ENCODE peak calls at places on chromosome 12, in seven cellular contexts. One of them, this sample, is unnamed.

GRCh38 chr12:112916270-112916669 is 9.5 kb downstream of the OAS1 start:
- DNase-seq in Panc1: no peak
- DNase-seq in epithelial cell of esophagus: peak
- DNase-seq in A549: no peak
- DNase-seq in body of pancreas: peak
- DNase-seq in endothelial cell: no peak
- DNase-seq in activated B cell treated with CpG ODN at 0.5 μM for 24 hours: no peak
- DNase-seq in this sample: no peak

GRCh38 chr12:107404981-107405380 is 280.6 kb upstream of the PWP1 start:
- DNase-seq in Panc1: no peak
- DNase-seq in epithelial cell of esophagus: peak
- DNase-seq in A549: peak
- DNase-seq in body of pancreas: peak
- DNase-seq in endothelial cell: peak
- DNase-seq in activated B cell treated with CpG ODN at 0.5 μM for 24 hours: no peak
- DNase-seq in this sample: no peak

GRCh38 chr12:44389038-44389437 is 487.1 kb downstream of the NELL2 start:
- DNase-seq in Panc1: no peak
- DNase-seq in epithelial cell of esophagus: no peak
- DNase-seq in A549: no peak
- DNase-seq in body of pancreas: no peak
- DNase-seq in endothelial cell: no peak
- DNase-seq in activated B cell treated with CpG ODN at 0.5 μM for 24 hours: no peak
- DNase-seq in this sample: no peak

GRCh38 chr12:43847427-43847826 is 11.5 kb downstream of the TMEM117 start:
- DNase-seq in Panc1: no peak
- DNase-seq in epithelial cell of esophagus: peak
- DNase-seq in A549: no peak
- DNase-seq in body of pancreas: no peak
- DNase-seq in endothelial cell: no peak
- DNase-seq in activated B cell treated with CpG ODN at 0.5 μM for 24 hours: no peak
- DNase-seq in this sample: no peak

GRCh38 chr12:111758120-111758561 is 8.6 kb upstream of the ALDH2 start:
- DNase-seq in Panc1: no peak
- DNase-seq in epithelial cell of esophagus: peak
- DNase-seq in A549: no peak
- DNase-seq in body of pancreas: peak
- DNase-seq in endothelial cell: no peak
- DNase-seq in activated B cell treated with CpG ODN at 0.5 μM for 24 hours: no peak
- DNase-seq in this sample: no peak

GRCh38 chr12:55068416-55069010 is 48.7 kb downstream of the NEUROD4 start:
- DNase-seq in Panc1: peak
- DNase-seq in epithelial cell of esophagus: peak
- DNase-seq in A549: peak
- DNase-seq in body of pancreas: peak
- DNase-seq in endothelial cell: peak
- DNase-seq in activated B cell treated with CpG ODN at 0.5 μM for 24 hours: no peak
- DNase-seq in this sample: peak

GRCh38 chr12:66036317-66036716 is 94.2 kb downstream of the LLPH start:
- DNase-seq in Panc1: peak
- DNase-seq in epithelial cell of esophagus: peak
- DNase-seq in A549: peak
- DNase-seq in body of pancreas: peak
- DNase-seq in endothelial cell: no peak
- DNase-seq in activated B cell treated with CpG ODN at 0.5 μM for 24 hours: no peak
- DNase-seq in this sample: no peak

GRCh38 chr12:111995782-111996480 is 17.0 kb downstream of the TMEM116 start:
- DNase-seq in Panc1: no peak
- DNase-seq in epithelial cell of esophagus: no peak
- DNase-seq in A549: no peak
- DNase-seq in body of pancreas: no peak
- DNase-seq in endothelial cell: no peak
- DNase-seq in activated B cell treated with CpG ODN at 0.5 μM for 24 hours: no peak
- DNase-seq in this sample: no peak

GRCh38 chr12:27652174-27652763 is 44.0 kb upstream of the REP15 start:
- DNase-seq in Panc1: peak
- DNase-seq in epithelial cell of esophagus: peak
- DNase-seq in A549: peak
- DNase-seq in body of pancreas: peak
- DNase-seq in endothelial cell: peak
- DNase-seq in activated B cell treated with CpG ODN at 0.5 μM for 24 hours: no peak
- DNase-seq in this sample: peak

GRCh38 chr12:26271024-26271423 is 75.7 kb downstream of the SSPN start:
- DNase-seq in Panc1: no peak
- DNase-seq in epithelial cell of esophagus: peak
- DNase-seq in A549: no peak
- DNase-seq in body of pancreas: no peak
- DNase-seq in endothelial cell: no peak
- DNase-seq in activated B cell treated with CpG ODN at 0.5 μM for 24 hours: no peak
- DNase-seq in this sample: no peak

GRCh38 chr12:17949558-17950141 is 140.3 kb downstream of the RERGL start:
- DNase-seq in Panc1: no peak
- DNase-seq in epithelial cell of esophagus: no peak
- DNase-seq in A549: no peak
- DNase-seq in body of pancreas: no peak
- DNase-seq in endothelial cell: no peak
- DNase-seq in activated B cell treated with CpG ODN at 0.5 μM for 24 hours: no peak
- DNase-seq in this sample: no peak

GRCh38 chr12:42023733-42024494 is 120.8 kb downstream of the GXYLT1 start:
- DNase-seq in Panc1: peak
- DNase-seq in epithelial cell of esophagus: peak
- DNase-seq in A549: peak
- DNase-seq in body of pancreas: peak
- DNase-seq in endothelial cell: peak
- DNase-seq in activated B cell treated with CpG ODN at 0.5 μM for 24 hours: peak
- DNase-seq in this sample: peak
- TF ChIP-seq CTCF in Panc1: peak
- TF ChIP-seq CTCF in epithelial cell of esophagus: peak
- TF ChIP-seq CTCF in A549: peak
- TF ChIP-seq CTCF in body of pancreas: peak
- TF ChIP-seq CTCF in endothelial cell: peak
- TF ChIP-seq CTCF in activated B cell treated with CpG ODN at 0.5 μM for 24 hours: peak
- TF ChIP-seq CTCF in this sample: peak

GRCh38 chr12:8483081-8483479 is 27.3 kb downstream of the CLEC6A start:
- DNase-seq in Panc1: no peak
- DNase-seq in epithelial cell of esophagus: no peak
- DNase-seq in A549: no peak
- DNase-seq in body of pancreas: no peak
- DNase-seq in endothelial cell: no peak
- DNase-seq in activated B cell treated with CpG ODN at 0.5 μM for 24 hours: no peak
- DNase-seq in this sample: no peak

GRCh38 chr12:8482446-8483080 is 26.8 kb downstream of the CLEC6A start:
- DNase-seq in Panc1: no peak
- DNase-seq in epithelial cell of esophagus: no peak
- DNase-seq in A549: no peak
- DNase-seq in body of pancreas: no peak
- DNase-seq in endothelial cell: no peak
- DNase-seq in activated B cell treated with CpG ODN at 0.5 μM for 24 hours: no peak
- DNase-seq in this sample: no peak
- TF ChIP-seq CTCF in Panc1: no peak
- TF ChIP-seq CTCF in epithelial cell of esophagus: no peak
- TF ChIP-seq CTCF in A549: no peak
- TF ChIP-seq CTCF in body of pancreas: no peak
- TF ChIP-seq CTCF in endothelial cell: no peak
- TF ChIP-seq CTCF in activated B cell treated with CpG ODN at 0.5 μM for 24 hours: no peak
- TF ChIP-seq CTCF in this sample: no peak

GRCh38 chr12:9706081-9706685 is 26.7 kb downstream of the CLECL1 start:
- DNase-seq in Panc1: no peak
- DNase-seq in epithelial cell of esophagus: peak
- DNase-seq in A549: no peak
- DNase-seq in body of pancreas: no peak
- DNase-seq in endothelial cell: no peak
- DNase-seq in activated B cell treated with CpG ODN at 0.5 μM for 24 hours: no peak
- DNase-seq in this sample: no peak

GRCh38 chr12:9708853-9709252 is 24.0 kb downstream of the CLECL1 start:
- DNase-seq in Panc1: no peak
- DNase-seq in epithelial cell of esophagus: no peak
- DNase-seq in A549: no peak
- DNase-seq in body of pancreas: no peak
- DNase-seq in endothelial cell: no peak
- DNase-seq in activated B cell treated with CpG ODN at 0.5 μM for 24 hours: no peak
- DNase-seq in this sample: no peak

GRCh38 chr12:9707864-9708808 is 24.8 kb downstream of the CLECL1 start:
- DNase-seq in Panc1: no peak
- DNase-seq in epithelial cell of esophagus: peak
- DNase-seq in A549: peak
- DNase-seq in body of pancreas: peak
- DNase-seq in endothelial cell: peak
- DNase-seq in activated B cell treated with CpG ODN at 0.5 μM for 24 hours: no peak
- DNase-seq in this sample: peak

GRCh38 chr12:9710584-9711375 is 22.1 kb downstream of the CLECL1 start:
- DNase-seq in Panc1: no peak
- DNase-seq in epithelial cell of esophagus: no peak
- DNase-seq in A549: no peak
- DNase-seq in body of pancreas: no peak
- DNase-seq in endothelial cell: no peak
- DNase-seq in activated B cell treated with CpG ODN at 0.5 μM for 24 hours: no peak
- DNase-seq in this sample: no peak

GRCh38 chr12:9707356-9707755 is 25.5 kb downstream of the CLECL1 start:
- DNase-seq in Panc1: no peak
- DNase-seq in epithelial cell of esophagus: no peak
- DNase-seq in A549: no peak
- DNase-seq in body of pancreas: no peak
- DNase-seq in endothelial cell: no peak
- DNase-seq in activated B cell treated with CpG ODN at 0.5 μM for 24 hours: no peak
- DNase-seq in this sample: no peak
- TF ChIP-seq CTCF in Panc1: no peak
- TF ChIP-seq CTCF in epithelial cell of esophagus: no peak
- TF ChIP-seq CTCF in A549: no peak
- TF ChIP-seq CTCF in body of pancreas: no peak
- TF ChIP-seq CTCF in endothelial cell: no peak
- TF ChIP-seq CTCF in activated B cell treated with CpG ODN at 0.5 μM for 24 hours: no peak
- TF ChIP-seq CTCF in this sample: no peak

DNA sequence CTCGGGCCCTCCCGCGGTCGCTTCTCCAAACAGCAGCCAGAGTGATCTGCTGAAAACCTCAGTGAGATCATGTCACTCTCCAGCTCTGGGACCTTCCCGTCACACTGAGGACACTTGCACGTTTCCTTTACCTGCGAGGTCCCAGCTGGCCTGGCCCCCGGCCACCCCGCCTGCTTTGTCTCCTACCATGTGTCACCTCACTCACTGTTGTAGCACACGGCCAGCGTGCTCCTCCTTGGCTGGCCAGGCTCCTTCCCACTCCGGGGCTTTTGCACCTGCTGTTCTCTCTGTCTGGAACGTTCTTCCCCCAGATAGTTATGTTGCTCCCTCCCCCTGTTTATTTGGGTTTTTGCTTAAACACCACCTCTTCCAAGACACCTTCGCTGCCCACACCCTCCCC is 199.0 kb downstream of the TSPAN9 start:
- DNase-seq in Panc1: no peak
- DNase-seq in epithelial cell of esophagus: no peak
- DNase-seq in A549: no peak
- DNase-seq in body of pancreas: no peak
- DNase-seq in endothelial cell: no peak
- DNase-seq in activated B cell treated with CpG ODN at 0.5 μM for 24 hours: no peak
- DNase-seq in this sample: no peak
- TF ChIP-seq CTCF in Panc1: no peak
- TF ChIP-seq CTCF in epithelial cell of esophagus: no peak
- TF ChIP-seq CTCF in A549: no peak
- TF ChIP-seq CTCF in body of pancreas: no peak
- TF ChIP-seq CTCF in endothelial cell: no peak
- TF ChIP-seq CTCF in activated B cell treated with CpG ODN at 0.5 μM for 24 hours: no peak
- TF ChIP-seq CTCF in this sample: no peak

GRCh38 chr12:97927991-97928390 is 465.4 kb downstream of the RMST start:
- DNase-seq in Panc1: no peak
- DNase-seq in epithelial cell of esophagus: no peak
- DNase-seq in A549: no peak
- DNase-seq in body of pancreas: no peak
- DNase-seq in endothelial cell: no peak
- DNase-seq in activated B cell treated with CpG ODN at 0.5 μM for 24 hours: no peak
- DNase-seq in this sample: no peak
- TF ChIP-seq CTCF in Panc1: no peak
- TF ChIP-seq CTCF in epithelial cell of esophagus: no peak
- TF ChIP-seq CTCF in A549: no peak
- TF ChIP-seq CTCF in body of pancreas: no peak
- TF ChIP-seq CTCF in endothelial cell: no peak
- TF ChIP-seq CTCF in activated B cell treated with CpG ODN at 0.5 μM for 24 hours: no peak
- TF ChIP-seq CTCF in this sample: no peak

GRCh38 chr12:105278043-105278697 is 42.2 kb upstream of the APPL2 start:
- DNase-seq in Panc1: no peak
- DNase-seq in epithelial cell of esophagus: no peak
- DNase-seq in A549: peak
- DNase-seq in body of pancreas: peak
- DNase-seq in endothelial cell: no peak
- DNase-seq in activated B cell treated with CpG ODN at 0.5 μM for 24 hours: no peak
- DNase-seq in this sample: no peak
- TF ChIP-seq CTCF in Panc1: peak
- TF ChIP-seq CTCF in epithelial cell of esophagus: peak
- TF ChIP-seq CTCF in A549: peak
- TF ChIP-seq CTCF in body of pancreas: peak
- TF ChIP-seq CTCF in endothelial cell: peak
- TF ChIP-seq CTCF in activated B cell treated with CpG ODN at 0.5 μM for 24 hours: no peak
- TF ChIP-seq CTCF in this sample: peak

GRCh38 chr12:14769837-14770494 is 33.3 kb downstream of the WBP11 start:
- DNase-seq in Panc1: no peak
- DNase-seq in epithelial cell of esophagus: peak
- DNase-seq in A549: peak
- DNase-seq in body of pancreas: peak
- DNase-seq in endothelial cell: peak
- DNase-seq in activated B cell treated with CpG ODN at 0.5 μM for 24 hours: peak
- DNase-seq in this sample: peak

GRCh38 chr12:14767617-14768016 is 35.7 kb downstream of the WBP11 start:
- DNase-seq in Panc1: no peak
- DNase-seq in epithelial cell of esophagus: no peak
- DNase-seq in A549: no peak
- DNase-seq in body of pancreas: no peak
- DNase-seq in endothelial cell: no peak
- DNase-seq in activated B cell treated with CpG ODN at 0.5 μM for 24 hours: no peak
- DNase-seq in this sample: no peak

GRCh38 chr12:14770495-14771313 is 32.6 kb downstream of the WBP11 start:
- DNase-seq in Panc1: peak
- DNase-seq in epithelial cell of esophagus: peak
- DNase-seq in A549: peak
- DNase-seq in body of pancreas: peak
- DNase-seq in endothelial cell: peak
- DNase-seq in activated B cell treated with CpG ODN at 0.5 μM for 24 hours: peak
- DNase-seq in this sample: peak

GRCh38 chr12:14768823-14769405 is 34.4 kb downstream of the WBP11 start:
- DNase-seq in Panc1: no peak
- DNase-seq in epithelial cell of esophagus: peak
- DNase-seq in A549: no peak
- DNase-seq in body of pancreas: peak
- DNase-seq in endothelial cell: peak
- DNase-seq in activated B cell treated with CpG ODN at 0.5 μM for 24 hours: no peak
- DNase-seq in this sample: no peak

GRCh38 chr12:14769462-14769836 is 33.8 kb downstream of the WBP11 start:
- DNase-seq in Panc1: no peak
- DNase-seq in epithelial cell of esophagus: no peak
- DNase-seq in A549: peak
- DNase-seq in body of pancreas: peak
- DNase-seq in endothelial cell: peak
- DNase-seq in activated B cell treated with CpG ODN at 0.5 μM for 24 hours: no peak
- DNase-seq in this sample: peak
- TF ChIP-seq CTCF in Panc1: no peak
- TF ChIP-seq CTCF in epithelial cell of esophagus: no peak
- TF ChIP-seq CTCF in A549: no peak
- TF ChIP-seq CTCF in body of pancreas: no peak
- TF ChIP-seq CTCF in endothelial cell: no peak
- TF ChIP-seq CTCF in activated B cell treated with CpG ODN at 0.5 μM for 24 hours: no peak
- TF ChIP-seq CTCF in this sample: no peak

GRCh38 chr12:39144613-39145061 is 239.2 kb upstream of the CPNE8 start:
- DNase-seq in Panc1: no peak
- DNase-seq in epithelial cell of esophagus: no peak
- DNase-seq in A549: no peak
- DNase-seq in body of pancreas: no peak
- DNase-seq in endothelial cell: no peak
- DNase-seq in activated B cell treated with CpG ODN at 0.5 μM for 24 hours: no peak
- DNase-seq in this sample: peak
- TF ChIP-seq CTCF in Panc1: no peak
- TF ChIP-seq CTCF in epithelial cell of esophagus: no peak
- TF ChIP-seq CTCF in A549: no peak
- TF ChIP-seq CTCF in body of pancreas: no peak
- TF ChIP-seq CTCF in endothelial cell: no peak
- TF ChIP-seq CTCF in activated B cell treated with CpG ODN at 0.5 μM for 24 hours: no peak
- TF ChIP-seq CTCF in this sample: no peak

GRCh38 chr12:60921541-60921940 is 1325.7 kb downstream of the SLC16A7 start:
- DNase-seq in Panc1: no peak
- DNase-seq in epithelial cell of esophagus: peak
- DNase-seq in A549: no peak
- DNase-seq in body of pancreas: no peak
- DNase-seq in endothelial cell: no peak
- DNase-seq in activated B cell treated with CpG ODN at 0.5 μM for 24 hours: no peak
- DNase-seq in this sample: no peak
- TF ChIP-seq CTCF in Panc1: no peak
- TF ChIP-seq CTCF in epithelial cell of esophagus: no peak
- TF ChIP-seq CTCF in A549: no peak
- TF ChIP-seq CTCF in body of pancreas: no peak
- TF ChIP-seq CTCF in endothelial cell: no peak
- TF ChIP-seq CTCF in activated B cell treated with CpG ODN at 0.5 μM for 24 hours: no peak
- TF ChIP-seq CTCF in this sample: no peak

This sample was measured in glutamatergic neuron.